ENCODE peak calls at places on chromosomes 12 and 14, in nine cellular contexts. O, N, K, F, Q, U, I, Y and H are unnamed samples.

GRCh38 chr12:53505086-53505485 is 2.2 kb downstream of the NPFF start:
- DNase-seq in O (no peak), N (no peak), K (no peak), F (no peak), Q (no peak), U (no peak), I (no peak), Y (no peak), H (no peak)

GRCh38 chr12:114263031-114263825 is 142.7 kb downstream of the TBX5 start:
- DNase-seq in O (no peak), N (no peak), K (no peak), F (no peak), Q (no peak), U (no peak), I (no peak), Y (no peak), H (no peak)

GRCh38 chr14:94127330-94127729 is 2.1 kb downstream of the IFI27L2 start:
- DNase-seq in O (no peak), N (no peak), K (no peak), F (no peak), Q (no peak), U (no peak), I (no peak), Y (no peak), H (no peak)

GRCh38 chr12:114678028-114678427 is 5.9 kb downstream of the TBX3 start:
- DNase-seq in O (no peak), N (no peak), K (no peak), F (no peak), Q (no peak), U (no peak), I (no peak), Y (no peak), H (no peak)

GRCh38 chr14:99560946-99561683 is 42.9 kb downstream of the CCDC85C start:
- DNase-seq in O (no peak), N (no peak), K (no peak), F (no peak), Q (no peak), U (no peak), I (no peak), Y (no peak), H (no peak)

GRCh38 chr12:2256915-2257314 is 204.1 kb downstream of the CACNA1C start:
- DNase-seq in O (no peak), N (no peak), K (no peak), F (no peak), Q (no peak), U (no peak), I (no peak), Y (no peak), H (no peak)

GRCh38 chr14:20427231-20428009 is 8.5 kb downstream of the KLHL33 start:
- DNase-seq in O (no peak), N (peak; percentile 67), K (no peak), F (no peak), Q (peak; percentile 79), U (peak; percentile 66), I (peak; percentile 25), Y (peak; percentile 40), H (peak; percentile 33)

GRCh38 chr12:78645956-78646355 is 218.6 kb upstream of the SYT1 start:
- DNase-seq in O (no peak), N (no peak), K (no peak), F (no peak), Q (no peak), U (no peak), I (no peak), Y (no peak), H (no peak)

GRCh38 chr14:36509056-36509917 is 10.7 kb downstream of the NKX2-1 start:
- DNase-seq in O (no peak), N (no peak), K (no peak), F (no peak), Q (no peak), U (no peak), I (no peak), Y (no peak), H (no peak)

GRCh38 chr12:52508211-52508610 is 12.0 kb downstream of the KRT5 start:
- DNase-seq in O (no peak), N (no peak), K (no peak), F (no peak), Q (no peak), U (no peak), I (no peak), Y (no peak), H (no peak)

GRCh38 chr14:97219356-97220017 is 422.3 kb downstream of the VRK1 start:
- DNase-seq in O (no peak), N (no peak), K (no peak), F (peak; percentile 15), Q (no peak), U (no peak), I (no peak), Y (no peak), H (no peak)

GRCh38 chr12:56234746-56235436 is 5.0 kb downstream of the SLC39A5 start:
- DNase-seq in O (no peak), N (no peak), K (no peak), F (no peak), Q (no peak), U (no peak), I (no peak), Y (no peak), H (peak; percentile 8)

GRCh38 chr12:109999983-110000505 is 814 bp downstream of the ANKRD13A start:
- DNase-seq in O (no peak), N (no peak), K (peak; percentile 21), F (peak; percentile 45), Q (no peak), U (no peak), I (no peak), Y (no peak), H (peak; percentile 31)